ENCODE peak calls at places on chromosomes 7 and 10, in eight cellular contexts. P is iPS DF 19.7; U is effector CD4-positive, alpha-beta T cell; G is M059J; N is HepG2; W is activated T-helper 9 cell treated with anti-CD3 and anti-CD28 coated beads, Interleukin-2, amount 50 U/mL, for 16 hours; C is activated T-helper 1 cell treated with anti-CD3 and anti-CD28 coated beads, Interleukin-2, amount 50 U/mL, for 16 hours; I is ELR. Q is an unnamed sample.

GRCh38 chr7:11843113-11843765 is 11.2 kb upstream of the THSD7A start:
- DNase-seq in P (no peak), U (no peak), G (peak), N (no peak), W (no peak), C (no peak), I (peak), Q (no peak)

GRCh38 chr10:67609996-67610793 is 85.8 kb downstream of the CTNNA3 start:
- DNase-seq in P (no peak), U (no peak), G (no peak), N (no peak), W (no peak), C (no peak), I (peak), Q (no peak)

GRCh38 chr7:17131983-17132655 is 166.3 kb upstream of the AHR start:
- DNase-seq in P (no peak), U (no peak), G (no peak), N (peak), W (no peak), C (no peak), I (no peak), Q (no peak)

GRCh38 chr7:1345796-1346532 is 113.3 kb downstream of the UNCX start:
- DNase-seq in P (no peak), U (no peak), G (no peak), N (no peak), W (no peak), C (no peak), I (no peak), Q (no peak)

GRCh38 chr10:108597657-108598319 is 1325.5 kb downstream of the XPNPEP1 start:
- DNase-seq in P (no peak), U (no peak), G (peak), N (peak), W (no peak), C (no peak), I (peak), Q (no peak)

GRCh38 chr10:115171392-115171960 is 78.3 kb downstream of the ATRNL1 start:
- DNase-seq in P (no peak), U (no peak), G (peak), N (no peak), W (no peak), C (no peak), I (peak), Q (no peak)

GRCh38 chr7:150927157-150927953 is 50.8 kb downstream of the KCNH2 start:
- DNase-seq in P (no peak), U (no peak), G (no peak), N (no peak), W (no peak), C (no peak), I (no peak), Q (no peak)

GRCh38 chr7:15571303-15571878 is 9.6 kb upstream of the AGMO start:
- DNase-seq in P (no peak), U (no peak), G (peak), N (no peak), W (no peak), C (no peak), I (peak), Q (no peak)